ENCODE peak calls at places on chromosomes 3 and 15, in nine cellular contexts. M is lower leg skin, Y is esophagus squamous epithelium, K is body of pancreas, F is Peyer's patch, P is HCT116, U is tibial nerve, W is stomach, T is ovary. Q is an unnamed sample.

GRCh38 chr15:85289677-85290365 is 90.6 kb upstream of the AKAP13 start:
- DNase-seq in U (no peak), T (no peak), Y (no peak), F (peak; percentile 60), P (peak; percentile 58), M (no peak), K (peak; percentile 82), W (peak; percentile 81), Q (peak; percentile 35)

GRCh38 chr3:40588406-40588805 is 63.6 kb downstream of the ZNF621 start:
- DNase-seq in U (no peak), K (no peak), Y (no peak), T (no peak), F (no peak), P (no peak), M (no peak), W (no peak), Q (no peak)

GRCh38 chr3:196951371-196951770 is 9.0 kb upstream of the NCBP2 start:
- DNase-seq in Y (no peak), T (no peak), K (no peak), M (no peak), P (no peak), W (no peak), U (no peak), F (no peak), Q (no peak)

GRCh38 chr3:42556089-42556632 is 25.6 kb downstream of the SEC22C start:
- DNase-seq in K (no peak), F (peak; percentile 77), T (no peak), U (no peak), P (no peak), M (no peak), W (no peak), Y (no peak), Q (no peak)

GRCh38 chr3:4394567-4394966 is 72.5 kb downstream of the SUMF1 start:
- DNase-seq in P (no peak), F (no peak), T (no peak), U (no peak), K (no peak), W (no peak), M (no peak), Y (no peak), Q (no peak)

GRCh38 chr3:12413721-12414255 is 70.5 kb upstream of the TSEN2 start:
- DNase-seq in F (no peak), U (no peak), P (no peak), W (no peak), K (no peak), Y (no peak), M (no peak), T (no peak), Q (no peak)

GRCh38 chr3:107450254-107450653 is 72.5 kb upstream of the BBX start:
- DNase-seq in P (no peak), M (no peak), T (no peak), W (no peak), F (no peak), Y (no peak), U (no peak), K (no peak), Q (no peak)

GRCh38 chr3:129310111-129310601 is 31.5 kb downstream of the HMCES start:
- DNase-seq in F (no peak), K (peak; percentile 23), P (no peak), U (no peak), T (no peak), M (no peak), W (no peak), Y (no peak), Q (no peak)

GRCh38 chr3:38007754-38008090 is 17.1 kb downstream of the VILL start:
- DNase-seq in Y (no peak), M (no peak), U (no peak), T (no peak), F (no peak), P (no peak), W (no peak), K (no peak), Q (peak; percentile 12)

GRCh38 chr3:38008971-38009580 is 18.5 kb downstream of the VILL start:
- DNase-seq in F (no peak), P (no peak), M (no peak), T (no peak), U (no peak), K (no peak), Y (no peak), W (no peak), Q (peak; percentile 43)

GRCh38 chr3:38011111-38011510 is 18.3 kb downstream of the PLCD1 start:
- DNase-seq in P (no peak), W (no peak), Y (no peak), T (no peak), K (no peak), M (no peak), F (no peak), U (no peak), Q (peak; percentile 49)

GRCh38 chr3:38008191-38008701 is 17.7 kb downstream of the VILL start:
- DNase-seq in T (no peak), W (no peak), K (no peak), Y (no peak), M (no peak), P (no peak), U (no peak), F (no peak), Q (peak; percentile 20)

GRCh38 chr3:38009807-38010591 is 19.4 kb downstream of the VILL start:
- DNase-seq in T (no peak), Y (no peak), U (no peak), K (no peak), M (no peak), F (no peak), W (no peak), P (no peak), Q (peak; percentile 41)
- TF ChIP-seq POLR2A in T (no peak), Y (no peak), U (no peak), K (no peak), M (no peak), F (no peak), W (no peak), P (no peak), Q (no peak)

DNA sequence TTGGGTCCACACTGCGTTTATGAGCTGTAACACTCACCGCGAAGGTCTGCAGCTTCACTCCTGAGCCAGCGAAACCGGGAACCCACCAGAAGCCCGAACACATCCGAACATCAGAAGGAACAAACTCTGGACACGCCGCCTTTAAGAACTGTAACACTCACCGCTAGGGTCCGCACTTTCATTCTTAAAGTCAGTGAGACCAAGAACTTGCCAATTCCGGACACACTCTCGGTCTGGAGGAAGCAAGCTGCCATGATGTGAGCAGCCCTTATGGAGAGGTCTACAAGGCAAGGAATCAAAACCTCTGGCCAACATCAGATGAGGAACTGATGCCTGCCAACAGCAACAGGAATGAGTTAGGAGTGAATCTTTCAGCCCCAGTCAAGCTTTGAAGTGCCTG is 62.9 kb downstream of the SLC28A2 start:
- DNase-seq in Y (no peak), U (no peak), M (no peak), P (no peak), F (no peak), W (no peak), T (no peak), K (peak; percentile 78), Q (no peak)
- TF ChIP-seq CTCF in Y (no peak), U (no peak), M (no peak), P (no peak), F (no peak), W (no peak), T (no peak), K (no peak), Q (peak; percentile 8)

GRCh38 chr3:147423601-147424324 is 14.6 kb downstream of the ZIC1 start:
- DNase-seq in T (no peak), P (no peak), K (no peak), Y (no peak), F (no peak), M (no peak), W (no peak), U (no peak), Q (no peak)

GRCh38 chr3:147422934-147423599 is 13.9 kb downstream of the ZIC1 start:
- DNase-seq in K (no peak), M (no peak), Y (no peak), P (no peak), U (no peak), W (no peak), F (no peak), T (no peak), Q (no peak)

GRCh38 chr3:147421184-147421912 is 12.2 kb downstream of the ZIC1 start:
- DNase-seq in M (no peak), F (no peak), W (no peak), K (no peak), Y (no peak), P (no peak), U (no peak), T (no peak), Q (no peak)

GRCh38 chr3:147422226-147422933 is 13.2 kb downstream of the ZIC1 start:
- DNase-seq in T (no peak), K (no peak), W (no peak), U (no peak), M (no peak), Y (no peak), F (no peak), P (no peak), Q (no peak)

GRCh38 chr3:147424325-147424910 is 15.3 kb downstream of the ZIC1 start:
- DNase-seq in U (no peak), W (no peak), F (no peak), Y (no peak), T (no peak), P (no peak), K (no peak), M (no peak), Q (no peak)
- H3K4me3 ChIP-seq in U (no peak overlapping the region), W (no peak overlapping the region), F (no peak overlapping the region), Y (no peak overlapping the region), T (no peak overlapping the region), P (no peak overlapping the region), K (no peak overlapping the region), M (no peak overlapping the region), Q (no peak overlapping the region)

GRCh38 chr15:58605931-58606330 is 143.6 kb downstream of the ADAM10 start:
- DNase-seq in K (no peak), U (no peak), T (no peak), M (no peak), P (no peak), Y (no peak), W (no peak), F (no peak), Q (no peak)

GRCh38 chr15:58604455-58604923 is 145.0 kb downstream of the ADAM10 start:
- DNase-seq in Y (no peak), F (peak; percentile 62), T (no peak), P (no peak), W (no peak), K (peak; percentile 36), U (no peak), M (no peak), Q (no peak)

GRCh38 chr15:58598829-58599210 is 150.7 kb downstream of the ADAM10 start:
- DNase-seq in P (no peak), W (no peak), U (no peak), F (no peak), K (no peak), M (no peak), Y (no peak), T (no peak), Q (no peak)

GRCh38 chr15:58606577-58607080 is 142.9 kb downstream of the ADAM10 start:
- DNase-seq in K (no peak), M (no peak), W (no peak), Y (no peak), F (no peak), T (no peak), U (no peak), P (no peak), Q (no peak)

DNA sequence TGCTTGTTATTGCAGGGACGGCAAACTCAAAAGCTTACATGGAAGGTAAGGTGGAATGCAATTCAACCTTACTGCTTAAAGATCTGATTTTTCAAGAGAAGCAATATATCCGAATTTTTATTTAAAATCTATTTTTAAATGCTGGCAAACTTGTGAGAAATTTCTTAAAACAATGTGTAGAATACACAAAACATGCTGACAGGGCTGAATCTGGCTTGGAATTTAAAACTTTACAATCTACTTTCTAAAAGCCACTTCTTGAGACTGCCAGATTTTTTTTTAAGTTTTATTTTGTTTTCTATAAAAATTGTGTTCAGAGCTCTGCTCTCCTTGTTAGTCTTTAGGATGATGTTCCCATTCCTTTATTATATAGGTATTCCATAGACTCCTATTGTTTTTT is 146.7 kb downstream of the ADAM10 start:
- DNase-seq in W (no peak), K (no peak), P (no peak), F (no peak), M (no peak), U (no peak), Y (no peak), T (no peak), Q (no peak)
- TF ChIP-seq POLR2A in W (no peak), K (no peak), P (no peak), F (no peak), M (no peak), U (no peak), Y (no peak), T (no peak), Q (no peak)